ENCODE peak calls at places on chromosomes 4 and X, in seven cellular contexts. A is Caco-2, T is bronchial epithelial cell, L is NCI-H1694 treated with DMSO at 0.1 percent for 48 hours, F is breast epithelium, X is NCI-H146, Y is activated B cell treated with CpG ODN at 0.5 μM for 24 hours. J is an unnamed sample.

GRCh38 chr4:47494124-47494430 is 9.0 kb downstream of the ATP10D start:
- DNase-seq in F (no peak), Y (no peak), X (no peak), T (no peak), A (no peak), L (no peak), J (no peak)

GRCh38 chr4:40848981-40849380 is 99.2 kb downstream of the NSUN7 start:
- DNase-seq in T (no peak), F (no peak), Y (no peak), A (no peak), L (no peak), X (no peak), J (peak)

GRCh38 chr4:82562553-82562854 is 716 bp upstream of the TMEM150C start:
- DNase-seq in X (peak), Y (no peak), F (no peak), T (no peak), A (no peak), L (no peak), J (no peak)

GRCh38 chrX:21930986-21931385 is 9.5 kb upstream of the SMS start:
- DNase-seq in X (no peak), L (no peak), A (no peak), T (no peak), Y (no peak), F (no peak), J (no peak)

GRCh38 chr4:127782275-127783025 is at the start of gene HSPA4L:
- DNase-seq in F (peak), A (peak), Y (peak), T (peak), X (peak), L (peak), J (peak)

GRCh38 chr4:46432923-46433322 is 43.0 kb upstream of the GABRA2 start:
- DNase-seq in L (no peak), T (peak), F (no peak), X (no peak), Y (no peak), A (no peak), J (peak)

GRCh38 chrX:39759526-39760224 is 338.1 kb downstream of the BCOR start:
- DNase-seq in A (peak), X (peak), F (peak), L (peak), Y (no peak), T (no peak), J (peak)

GRCh38 chrX:37685452-37686347 is at the start of gene XK:
- DNase-seq in A (peak), L (peak), X (peak), F (peak), Y (peak), T (peak), J (peak)

GRCh38 chr4:174702974-174703478 is 126.0 kb downstream of the GLRA3 start:
- DNase-seq in Y (no peak), X (no peak), F (no peak), T (no peak), L (no peak), A (no peak), J (peak)

GRCh38 chr4:173536808-173537429 is 6.9 kb upstream of the HAND2 start:
- DNase-seq in Y (no peak), T (no peak), X (no peak), A (no peak), F (no peak), L (no peak), J (peak)

GRCh38 chr4:84379881-84380618 is 119.0 kb downstream of the NKX6-1 start:
- DNase-seq in X (no peak), Y (no peak), A (no peak), T (peak), L (no peak), F (no peak), J (peak)

GRCh38 chr4:8307126-8307525 is 37.6 kb downstream of the HTRA3 start:
- DNase-seq in A (peak), X (no peak), Y (no peak), L (no peak), F (peak), T (no peak), J (no peak)

GRCh38 chr4:4659871-4660651 is 118.2 kb upstream of the STX18 start:
- DNase-seq in L (no peak), X (no peak), F (no peak), Y (no peak), T (peak), A (no peak), J (peak)

GRCh38 chrX:3501833-3502535 is 155.5 kb upstream of the MXRA5 start:
- DNase-seq in X (no peak), T (peak), F (no peak), L (peak), Y (no peak), A (no peak), J (no peak)

GRCh38 chr4:18077808-18078207 is 56.3 kb upstream of the LCORL start:
- DNase-seq in Y (no peak), F (no peak), X (no peak), T (no peak), L (no peak), A (no peak), J (no peak)

GRCh38 chrX:45850775-45851433 is 650.2 kb upstream of the DIPK2B start:
- DNase-seq in F (no peak), X (peak), T (peak), L (no peak), Y (peak), A (peak), J (peak)

GRCh38 chr4:151169223-151169622 is 69.8 kb downstream of the RPS3A start:
- DNase-seq in A (no peak), L (peak), F (no peak), Y (no peak), X (no peak), T (no peak), J (peak)

GRCh38 chrX:42686296-42686695 is 91.7 kb downstream of the PPP1R2C start:
- DNase-seq in A (no peak), F (no peak), L (no peak), X (no peak), T (peak), Y (no peak), J (peak)

GRCh38 chr4:138189212-138189611 is 52.9 kb downstream of the SLC7A11 start:
- DNase-seq in A (no peak), X (no peak), Y (no peak), T (no peak), F (no peak), L (no peak), J (no peak)

GRCh38 chrX:134734343-134735001 is 76.2 kb upstream of the PLAC1 start:
- DNase-seq in X (no peak), Y (no peak), A (no peak), F (no peak), L (no peak), T (no peak), J (peak)

GRCh38 chrX:78303086-78303485 is 24.3 kb downstream of the CYSLTR1 start:
- DNase-seq in Y (no peak), F (no peak), T (no peak), A (no peak), X (no peak), L (no peak), J (no peak)

GRCh38 chr4:135994360-135994759 is 1537.9 kb downstream of the PCDH18 start:
- DNase-seq in A (no peak), Y (no peak), X (no peak), T (no peak), F (no peak), L (no peak), J (no peak)

GRCh38 chrX:153969125-153969903 is 2.3 kb downstream of the HCFC1 start:
- DNase-seq in A (no peak), L (no peak), Y (no peak), T (no peak), X (no peak), F (no peak), J (no peak)

GRCh38 chr4:66465111-66465510 is 794.8 kb upstream of the EPHA5 start:
- DNase-seq in L (no peak), X (no peak), T (peak), F (no peak), Y (no peak), A (no peak), J (peak)

GRCh38 chrX:147914609-147915008 is 2.9 kb downstream of the FMR1 start:
- DNase-seq in X (no peak), Y (no peak), T (no peak), F (no peak), L (no peak), A (no peak), J (no peak)

GRCh38 chr4:27836505-27836904 is 975.9 kb downstream of the STIM2 start:
- DNase-seq in A (no peak), T (peak), Y (no peak), F (no peak), X (no peak), L (no peak), J (peak)

GRCh38 chrX:44068043-44068442 is 94.9 kb upstream of the NDP start:
- DNase-seq in Y (no peak), X (no peak), A (no peak), T (peak), F (no peak), L (no peak), J (no peak)

GRCh38 chr4:1535926-1536578 is 129.8 kb upstream of the NKX1-1 start:
- DNase-seq in A (no peak), L (no peak), T (no peak), F (no peak), X (no peak), Y (no peak), J (no peak)

GRCh38 chrX:5409106-5409505 is 819.6 kb downstream of the NLGN4X start:
- DNase-seq in X (no peak), F (no peak), T (no peak), A (no peak), Y (no peak), L (no peak), J (no peak)

GRCh38 chrX:133880032-133880443 is 105.4 kb downstream of the GPC3 start:
- DNase-seq in L (no peak), T (no peak), Y (no peak), X (no peak), F (no peak), A (no peak), J (no peak)

GRCh38 chr4:184250795-184251679 is 33.4 kb upstream of the ENPP6 start:
- DNase-seq in F (no peak), T (peak), X (peak), L (peak), A (no peak), Y (no peak), J (peak)

J was measured in amniotic epithelial cell.